ENCODE peak calls at places on chromosomes 5 and 9, in four cellular contexts. O is fibroblast of mammary gland, G is kidney epithelial cell, Z is mucosa of descending colon. R is an unnamed sample.

GRCh38 chr9:99294850-99295461 is 72.9 kb downstream of the SEC61B start:
- DNase-seq in O (peak; percentile 12), G (no peak), Z (no peak), R (no peak)

GRCh38 chr5:60538955-60539866 is 160.8 kb downstream of the DEPDC1B start:
- DNase-seq in O (peak; percentile 40), G (no peak), Z (no peak), R (no peak)

GRCh38 chr5:133996683-133997252 is 8.0 kb downstream of the VDAC1 start:
- DNase-seq in O (no peak), G (no peak), Z (no peak), R (no peak)

GRCh38 chr5:52269395-52269794 is 518.3 kb upstream of the ITGA1 start:
- DNase-seq in O (no peak), G (no peak), Z (no peak), R (no peak)

GRCh38 chr5:58849995-58850667 is 267.3 kb downstream of the RAB3C start:
- DNase-seq in O (peak; percentile 48), G (peak; percentile 12), Z (no peak), R (peak; percentile 76)

GRCh38 chr9:14616188-14616982 is 76.8 kb downstream of the ZDHHC21 start:
- DNase-seq in O (peak; percentile 77), G (peak; percentile 21), Z (no peak), R (peak; percentile 66)

GRCh38 chr5:35811108-35811741 is 45.5 kb upstream of the IL7R start:
- DNase-seq in O (no peak), G (no peak), Z (no peak), R (no peak)

GRCh38 chr9:128863647-128864046 is 18.1 kb downstream of the KYAT1 start:
- DNase-seq in O (peak; percentile 52), G (no peak), Z (peak; percentile 76), R (no peak)

GRCh38 chr5:60687927-60688720 is 11.8 kb downstream of the DEPDC1B start:
- DNase-seq in O (peak; percentile 76), G (peak; percentile 16), Z (no peak), R (no peak)

GRCh38 chr5:94992325-94992724 is 292.6 kb downstream of the MCTP1 start:
- DNase-seq in O (no peak), G (no peak), Z (no peak), R (no peak)

GRCh38 chr5:169649486-169649885 is 12.4 kb downstream of the DOCK2 start:
- DNase-seq in O (no peak), G (no peak), Z (no peak), R (no peak)

GRCh38 chr9:114114364-114114763 is 15.3 kb upstream of the KIF12 start:
- DNase-seq in O (peak; percentile 67), G (no peak), Z (no peak), R (no peak)

GRCh38 chr5:6545036-6545693 is 87.7 kb downstream of the NSUN2 start:
- DNase-seq in O (no peak), G (no peak), Z (no peak), R (no peak)

GRCh38 chr9:109812818-109813281 is 32.9 kb downstream of the PALM2AKAP2 start:
- DNase-seq in O (no peak), G (no peak), Z (no peak), R (no peak)

GRCh38 chr5:157603333-157604190 is 28.0 kb upstream of the ADAM19 start:
- DNase-seq in O (peak; percentile 89), G (peak; percentile 93), Z (peak; percentile 41), R (no peak)

GRCh38 chr5:94310870-94311269 is 307.5 kb downstream of the KIAA0825 start:
- DNase-seq in O (no peak), G (no peak), Z (no peak), R (no peak)

GRCh38 chr5:115098041-115098702 is 71.5 kb downstream of the TRIM36 start:
- DNase-seq in O (peak; percentile 66), G (no peak), Z (no peak), R (peak; percentile 19)

GRCh38 chr5:172093965-172094364 is 87.5 kb upstream of the FBXW11 start:
- DNase-seq in O (no peak), G (no peak), Z (no peak), R (no peak)

GRCh38 chr5:626850-627249 is 14.7 kb downstream of the CEP72 start:
- DNase-seq in O (peak; percentile 20), G (no peak), Z (no peak), R (no peak)

GRCh38 chr5:96433066-96433447 is at the start of gene PCSK1:
- DNase-seq in O (peak; percentile 21), G (no peak), Z (no peak), R (no peak)

GRCh38 chr9:106717686-106718085 is 145.3 kb upstream of the ZNF462 start:
- DNase-seq in O (peak; percentile 72), G (peak; percentile 53), Z (no peak), R (no peak)
- TF ChIP-seq CTCF in O (peak; percentile 12), G (peak; percentile 14), Z (no peak), R (no peak)

GRCh38 chr5:148457183-148457620 is 73.4 kb downstream of the FBXO38 start:
- DNase-seq in O (no peak), G (no peak), Z (no peak), R (no peak)
- TF ChIP-seq CTCF in O (peak; percentile 40), G (peak; percentile 62), Z (no peak), R (peak; percentile 63)

GRCh38 chr5:76641514-76642120 is 18.4 kb upstream of the F2RL2 start:
- DNase-seq in O (peak; percentile 81), G (peak; percentile 31), Z (no peak), R (peak; percentile 33)
- TF ChIP-seq CTCF in O (peak; percentile 95), G (peak; percentile 76), Z (peak; percentile 47), R (peak; percentile 84)

GRCh38 chr5:66981705-66982387 is 214.8 kb downstream of the CD180 start:
- DNase-seq in O (no peak), G (no peak), Z (no peak), R (peak; percentile 88)
- TF ChIP-seq CTCF in O (no peak), G (no peak), Z (no peak), R (no peak)

DNA sequence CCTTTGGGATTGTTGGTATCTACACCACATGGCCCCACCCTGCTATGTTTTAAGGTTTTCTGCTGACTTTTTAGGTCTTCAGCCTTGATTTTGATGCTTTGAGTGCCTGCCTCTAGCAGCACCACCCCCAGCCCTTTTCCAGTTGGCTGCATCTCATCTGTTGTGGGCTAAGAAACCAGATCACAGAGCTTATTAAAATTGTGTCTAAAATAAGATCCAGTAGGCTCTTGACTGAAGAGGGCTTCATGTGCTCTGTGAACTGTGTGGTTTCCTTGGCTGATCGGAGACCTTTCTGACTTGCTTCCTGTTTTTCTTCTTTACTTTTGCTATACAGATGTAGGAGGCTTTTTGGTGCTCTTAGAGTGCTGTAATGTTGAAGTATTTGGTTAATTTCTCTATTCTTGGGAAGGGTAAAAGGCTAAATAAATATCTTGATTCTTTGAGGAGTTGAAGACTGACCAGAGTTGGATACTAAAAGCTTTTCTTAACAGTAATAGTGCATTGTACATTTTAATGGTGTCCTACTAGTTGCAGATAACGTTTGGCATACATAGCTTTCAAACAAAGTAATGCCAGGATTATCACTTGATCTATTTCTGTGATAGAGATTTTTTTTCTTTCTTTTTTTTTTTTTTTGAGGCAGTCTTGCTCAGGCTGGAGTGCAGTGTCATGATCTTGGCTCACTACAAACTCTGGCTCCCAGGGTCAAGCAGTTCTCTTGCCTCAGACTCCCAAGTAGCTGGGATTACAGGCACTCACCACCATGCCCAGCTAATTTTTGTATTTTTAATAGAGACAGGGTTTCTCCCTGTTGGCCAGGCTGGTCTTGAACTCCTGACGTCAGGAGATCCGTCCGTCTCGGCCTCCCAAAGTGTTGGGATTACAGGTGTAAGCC is 4.5 kb downstream of the UBE2D2 start:
- DNase-seq in O (peak; percentile 37), G (no peak), Z (no peak), R (no peak)
- TF ChIP-seq CTCF in O (no peak), G (no peak), Z (no peak), R (no peak)